ENCODE peak calls at places on chromosomes 6 and 20, in six cellular contexts. H is fibroblast of pulmonary artery, T is left cardiac atrium, Y is HTR-8/SVneo, O is GM23338, E is GM12891. N is an unnamed sample.

GRCh38 chr6:139336488-139336887 is 38.0 kb downstream of the CITED2 start:
- DNase-seq in H (peak), T (peak), Y (no peak), O (no peak), E (no peak), N (no peak)

GRCh38 chr6:149357726-149358538 is 40.4 kb downstream of the TAB2 start:
- DNase-seq in H (no peak), T (no peak), Y (no peak), O (no peak), E (no peak), N (no peak)

GRCh38 chr20:63741676-63742380 is 2.3 kb downstream of the SLC2A4RG start:
- DNase-seq in H (no peak), T (no peak), Y (no peak), O (no peak), E (no peak), N (no peak)

GRCh38 chr6:112478036-112478435 is 130.9 kb downstream of the RFPL4B start:
- DNase-seq in H (peak), T (no peak), Y (no peak), O (no peak), E (no peak), N (no peak)

GRCh38 chr20:54624701-54625472 is 149.5 kb downstream of the DOK5 start:
- DNase-seq in H (peak), T (no peak), Y (no peak), O (no peak), E (no peak), N (no peak)

GRCh38 chr6:81049425-81050042 is 702.9 kb downstream of the TENT5A start:
- DNase-seq in H (peak), T (no peak), Y (no peak), O (no peak), E (no peak), N (no peak)

GRCh38 chr6:30820196-30820595 is 64.1 kb upstream of the DDR1 start:
- DNase-seq in H (peak), T (peak), Y (peak), O (no peak), E (no peak), N (no peak)

GRCh38 chr6:134394141-134394648 is 76.3 kb upstream of the SGK1 start:
- DNase-seq in H (no peak), T (no peak), Y (no peak), O (no peak), E (no peak), N (no peak)

GRCh38 chr6:113169484-113169883 is 687.7 kb upstream of the MARCKS start:
- DNase-seq in H (no peak), T (no peak), Y (no peak), O (no peak), E (no peak), N (no peak)

GRCh38 chr20:50487397-50487796 is 22.8 kb upstream of the PTPN1 start:
- DNase-seq in H (no peak), T (no peak), Y (no peak), O (no peak), E (no peak), N (no peak)

GRCh38 chr6:169982461-169983386 is 231.3 kb downstream of the ERMARD start:
- DNase-seq in H (no peak), T (no peak), Y (no peak), O (no peak), E (no peak), N (no peak)

GRCh38 chr6:12504325-12504966 is 212.1 kb upstream of the PHACTR1 start:
- DNase-seq in H (peak), T (no peak), Y (peak), O (peak), E (no peak), N (peak)

GRCh38 chr6:9250852-9251251 is 815.5 kb upstream of the SLC35B3 start:
- DNase-seq in H (peak), T (peak), Y (peak), O (peak), E (no peak), N (peak)

GRCh38 chr6:37053683-37054082 is 48.2 kb downstream of the FGD2 start:
- DNase-seq in H (no peak), T (no peak), Y (no peak), O (no peak), E (no peak), N (no peak)

GRCh38 chr20:32457476-32457986 is 99.4 kb downstream of the ASXL1 start:
- DNase-seq in H (peak), T (peak), Y (no peak), O (peak), E (peak), N (peak)

GRCh38 chr6:38512211-38512610 is 127.5 kb downstream of the BTBD9 start:
- DNase-seq in H (no peak), T (no peak), Y (no peak), O (no peak), E (no peak), N (no peak)